ENCODE peak calls at places on chromosomes 1 and 21, in eight cellular contexts. F, I, U, Y, J, Z, L and T are unnamed samples.

GRCh38 chr1:31809698-31810097 is 6.1 kb downstream of the SPOCD1 start:
- DNase-seq in F (no peak), I (no peak), U (no peak), Y (no peak), J (no peak), Z (no peak), L (no peak), T (no peak)

GRCh38 chr1:212700597-212700891 is 904 bp upstream of the BATF3 start:
- DNase-seq in F (no peak), I (no peak), U (no peak), Y (no peak), J (no peak), Z (no peak), L (peak), T (no peak)

GRCh38 chr1:4395158-4395557 is 259.3 kb upstream of the AJAP1 start:
- DNase-seq in F (no peak), I (no peak), U (no peak), Y (no peak), J (no peak), Z (no peak), L (no peak), T (no peak)

GRCh38 chr1:182786223-182787001 is 3.2 kb upstream of the NPL start:
- DNase-seq in F (peak), I (peak), U (peak), Y (peak), J (peak), Z (peak), L (peak), T (peak)

GRCh38 chr1:213070399-213070798 is 19.4 kb downstream of the RPS6KC1 start:
- DNase-seq in F (peak), I (peak), U (no peak), Y (no peak), J (no peak), Z (no peak), L (peak), T (peak)

GRCh38 chr21:41658321-41658720 is 108.5 kb downstream of the RIPK4 start:
- DNase-seq in F (no peak), I (no peak), U (no peak), Y (no peak), J (no peak), Z (no peak), L (no peak), T (no peak)

GRCh38 chr1:214107322-214108096 is 119.7 kb downstream of the PROX1 start:
- DNase-seq in F (peak), I (peak), U (no peak), Y (no peak), J (no peak), Z (no peak), L (peak), T (no peak)

GRCh38 chr1:233608988-233609387 is 4.9 kb upstream of the KCNK1 start:
- DNase-seq in F (no peak), I (no peak), U (no peak), Y (no peak), J (no peak), Z (no peak), L (no peak), T (no peak)

GRCh38 chr21:38956791-38957571 is 151.3 kb downstream of the ETS2 start:
- DNase-seq in F (peak), I (no peak), U (peak), Y (no peak), J (no peak), Z (no peak), L (peak), T (peak)

GRCh38 chr1:39132505-39133339 is 71.8 kb upstream of the MACF1 start:
- DNase-seq in F (peak), I (no peak), U (peak), Y (peak), J (peak), Z (peak), L (peak), T (no peak)

GRCh38 chr1:3472088-3472850 is 17.8 kb downstream of the ARHGEF16 start:
- DNase-seq in F (no peak), I (no peak), U (no peak), Y (no peak), J (no peak), Z (no peak), L (no peak), T (no peak)

GRCh38 chr1:225607355-225607754 is 45.6 kb downstream of the ENAH start:
- DNase-seq in F (no peak), I (no peak), U (no peak), Y (no peak), J (no peak), Z (no peak), L (no peak), T (no peak)

GRCh38 chr1:179080866-179081695 is 789 bp upstream of the TOR3A start:
- DNase-seq in F (no peak), I (no peak), U (no peak), Y (no peak), J (no peak), Z (no peak), L (no peak), T (peak)

GRCh38 chr1:179081696-179082307 is at the start of gene TOR3A:
- DNase-seq in F (peak), I (peak), U (peak), Y (peak), J (peak), Z (peak), L (peak), T (peak)

GRCh38 chr1:179083031-179083345 is 1.1 kb downstream of the TOR3A start:
- DNase-seq in F (no peak), I (no peak), U (no peak), Y (no peak), J (no peak), Z (no peak), L (no peak), T (peak)

GRCh38 chr1:179082308-179083030 is 599 bp downstream of the TOR3A start:
- DNase-seq in F (peak), I (peak), U (peak), Y (no peak), J (no peak), Z (peak), L (peak), T (peak)

DNA sequence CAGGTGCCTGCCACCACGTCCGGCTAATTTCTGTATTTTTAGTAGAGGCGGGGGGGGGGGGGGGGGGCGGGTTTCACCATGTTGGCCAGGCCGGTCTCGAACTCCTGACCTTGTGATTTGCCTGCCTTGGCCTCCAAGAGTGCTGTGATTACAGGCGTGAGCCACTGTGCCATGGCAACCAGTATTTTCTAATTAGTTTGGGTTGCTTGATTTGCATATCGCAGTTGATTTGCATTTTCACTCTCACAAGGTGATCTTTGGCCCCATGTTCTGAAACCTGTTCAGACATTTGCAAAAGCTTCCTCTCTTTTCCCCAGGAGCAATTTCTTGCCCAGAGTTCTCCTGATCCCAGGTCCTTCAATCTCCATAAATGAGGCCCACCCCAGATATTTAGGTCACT is 1.7 kb downstream of the TOR3A start:
- DNase-seq in F (no peak), I (no peak), U (peak), Y (no peak), J (no peak), Z (no peak), L (no peak), T (no peak)
- TF ChIP-seq POLR2A in F (no peak), I (no peak), U (no peak), Y (no peak), J (no peak), Z (no peak), L (no peak), T (no peak)

GRCh38 chr21:25560151-25560783 is 47.0 kb downstream of the MRPL39 start:
- DNase-seq in F (no peak), I (no peak), U (no peak), Y (no peak), J (no peak), Z (no peak), L (no peak), T (no peak)
- TF ChIP-seq POLR2A in F (no peak), I (no peak), U (no peak), Y (no peak), J (no peak), Z (no peak), L (no peak), T (no peak)

GRCh38 chr1:41240806-41241747 is 1.0 kb downstream of the SCMH1 start:
- DNase-seq in F (peak), I (peak), U (peak), Y (no peak), J (no peak), Z (peak), L (peak), T (peak)
- TF ChIP-seq POLR2A in F (peak), I (no peak), U (no peak), Y (no peak), J (no peak), Z (no peak), L (peak), T (peak)

GRCh38 chr21:37416914-37417313 is 50.3 kb downstream of the DYRK1A start:
- DNase-seq in F (no peak), I (no peak), U (no peak), Y (no peak), J (no peak), Z (no peak), L (no peak), T (no peak)
- TF ChIP-seq POLR2A in F (no peak), I (no peak), U (no peak), Y (no peak), J (no peak), Z (no peak), L (no peak), T (no peak)